ENCODE peak calls at places on chromosomes 16 and 17, in ten cellular contexts. M is AG10803, R is heart left ventricle, D is AG04450, Z is cardiac fibroblast, T is GM10248, W is GM12878, L is progenitor cell of endocrine pancreas, Q is adrenal gland, P is foreskin fibroblast. F is an unnamed sample.

GRCh38 chr16:62794724-62795123 is 758.5 kb upstream of the CDH8 start:
- DNase-seq in M (no peak), R (no peak), D (no peak), Z (no peak), T (no peak), W (no peak), L (no peak), Q (no peak), P (no peak), F (no peak)

GRCh38 chr17:49292901-49293300 is 62.3 kb upstream of the PHOSPHO1 start:
- DNase-seq in M (no peak), R (no peak), D (no peak), Z (no peak), T (no peak), W (no peak), L (no peak), Q (no peak), P (no peak), F (no peak)

GRCh38 chr17:48542956-48543853 is 1.7 kb downstream of the HOXB2 start:
- DNase-seq in M (no peak), R (peak), D (no peak), Z (peak), T (peak), W (no peak), L (peak), Q (no peak), P (peak), F (peak)

GRCh38 chr17:17306181-17306580 is 3.0 kb downstream of the NT5M start:
- DNase-seq in M (no peak), R (no peak), D (no peak), Z (no peak), T (no peak), W (no peak), L (no peak), Q (no peak), P (no peak), F (no peak)

GRCh38 chr17:79082311-79083190 is 7.9 kb downstream of the ENGASE start:
- DNase-seq in M (peak), R (peak), D (no peak), Z (peak), T (peak), W (no peak), L (peak), Q (peak), P (peak), F (peak)

GRCh38 chr17:44335515-44336356 is 9.4 kb upstream of the GRN start:
- DNase-seq in M (no peak), R (no peak), D (no peak), Z (no peak), T (no peak), W (no peak), L (no peak), Q (no peak), P (no peak), F (no peak)

GRCh38 chr16:86585821-86586611 is 7.7 kb downstream of the FOXL1 start:
- DNase-seq in M (peak), R (no peak), D (peak), Z (peak), T (no peak), W (no peak), L (no peak), Q (no peak), P (peak), F (no peak)

GRCh38 chr17:53896047-53896446 is 73.3 kb downstream of the KIF2B start:
- DNase-seq in M (no peak), R (no peak), D (no peak), Z (peak), T (no peak), W (no peak), L (no peak), Q (no peak), P (no peak), F (no peak)

GRCh38 chr16:4826980-4827379 is 20.1 kb downstream of the GLYR1 start:
- DNase-seq in M (no peak), R (peak), D (no peak), Z (no peak), T (no peak), W (no peak), L (no peak), Q (peak), P (no peak), F (no peak)

GRCh38 chr17:82384730-82385429 is 13.3 kb downstream of the UTS2R start:
- DNase-seq in M (peak), R (peak), D (no peak), Z (peak), T (no peak), W (no peak), L (no peak), Q (peak), P (peak), F (peak)

GRCh38 chr16:78005881-78006280 is 16.5 kb upstream of the CLEC3A start:
- DNase-seq in M (no peak), R (no peak), D (no peak), Z (no peak), T (peak), W (no peak), L (no peak), Q (no peak), P (no peak), F (peak)

GRCh38 chr16:67246945-67247697 is at the start of gene FHOD1:
- DNase-seq in M (peak), R (peak), D (peak), Z (peak), T (peak), W (peak), L (peak), Q (peak), P (peak), F (peak)

GRCh38 chr16:89363621-89364393 is 126.6 kb downstream of the ANKRD11 start:
- DNase-seq in M (peak), R (no peak), D (no peak), Z (peak), T (no peak), W (no peak), L (no peak), Q (no peak), P (peak), F (peak)

GRCh38 chr16:53865492-53865863 is 161.5 kb downstream of the FTO start:
- DNase-seq in M (peak), R (no peak), D (no peak), Z (peak), T (peak), W (peak), L (no peak), Q (no peak), P (peak), F (peak)

GRCh38 chr16:16021988-16022682 is 72.7 kb downstream of the ABCC1 start:
- DNase-seq in M (peak), R (peak), D (peak), Z (peak), T (no peak), W (no peak), L (peak), Q (peak), P (peak), F (peak)

GRCh38 chr16:69141936-69142335 is 9.5 kb downstream of the UTP4 start:
- DNase-seq in M (no peak), R (no peak), D (no peak), Z (no peak), T (no peak), W (no peak), L (no peak), Q (no peak), P (no peak), F (no peak)

GRCh38 chr16:57800213-57801097 is 1.8 kb downstream of the KIFC3 start:
- DNase-seq in M (no peak), R (no peak), D (no peak), Z (no peak), T (no peak), W (no peak), L (no peak), Q (no peak), P (peak), F (no peak)

GRCh38 chr16:57801856-57802634 is at the start of gene KIFC3:
- DNase-seq in M (peak), R (peak), D (no peak), Z (peak), T (peak), W (no peak), L (peak), Q (peak), P (peak), F (peak)

GRCh38 chr16:57799619-57800212 is 2.6 kb downstream of the KIFC3 start:
- DNase-seq in M (no peak), R (no peak), D (no peak), Z (no peak), T (no peak), W (no peak), L (no peak), Q (no peak), P (no peak), F (no peak)

GRCh38 chr16:57802635-57803412 is 533 bp upstream of the KIFC3 start:
- DNase-seq in M (no peak), R (peak), D (no peak), Z (peak), T (no peak), W (no peak), L (no peak), Q (no peak), P (peak), F (no peak)

DNA sequence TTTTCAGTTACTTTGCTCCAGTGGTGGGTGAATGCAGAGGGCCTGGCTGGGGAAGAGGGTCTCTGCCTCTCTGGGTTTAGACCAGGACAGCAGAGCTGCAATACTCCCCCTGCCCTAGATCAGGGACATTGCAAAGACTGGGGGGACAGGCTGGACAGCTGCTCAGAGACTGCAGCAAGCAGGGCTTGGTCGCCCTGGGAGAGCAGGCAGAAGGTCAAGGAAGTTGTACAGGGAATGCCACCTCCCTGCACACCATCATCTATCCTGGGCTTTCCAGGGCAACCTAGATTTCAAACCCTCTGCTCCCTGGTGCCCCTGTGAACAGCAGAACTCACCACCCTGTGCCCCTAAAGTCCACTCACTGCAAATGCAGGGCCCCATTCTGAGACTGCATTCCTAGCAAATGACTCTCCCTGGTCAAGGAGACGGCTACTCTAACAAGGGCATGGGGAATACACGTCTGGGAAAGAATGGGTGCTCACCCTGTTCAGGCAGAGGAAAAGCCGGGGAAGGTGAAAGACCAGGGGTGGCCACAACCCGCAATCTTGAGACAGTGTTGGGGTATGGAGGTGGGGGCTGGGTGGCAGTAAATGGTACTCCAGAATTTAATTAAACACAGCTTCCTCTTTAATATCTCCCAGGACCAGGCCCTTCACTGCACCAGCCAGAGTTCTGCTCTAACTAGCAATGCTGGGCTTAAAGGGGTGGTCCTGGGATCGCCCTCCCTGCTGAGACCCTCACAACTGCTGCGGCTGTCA is 1.0 kb downstream of the KIFC3 start:
- DNase-seq in M (peak), R (no peak), D (peak), Z (peak), T (no peak), W (no peak), L (no peak), Q (no peak), P (peak), F (peak)
- TF ChIP-seq CTCF in M (peak), R (no peak), D (no peak), Z (no peak), T (no peak), W (no peak), L (peak), Q (no peak), P (no peak), F (no peak)

GRCh38 chr16:48014349-48015135 is 141.3 kb downstream of the ABCC12 start:
- DNase-seq in M (no peak), R (no peak), D (peak), Z (peak), T (no peak), W (no peak), L (no peak), Q (no peak), P (no peak), F (peak)
- TF ChIP-seq CTCF in M (no peak), R (no peak), D (no peak), Z (no peak), T (no peak), W (no peak), L (no peak), Q (no peak), P (no peak), F (no peak)

GRCh38 chr16:25838724-25839186 is 147.0 kb downstream of the HS3ST4 start:
- DNase-seq in M (peak), R (no peak), D (peak), Z (peak), T (peak), W (peak), L (peak), Q (peak), P (peak), F (peak)
- TF ChIP-seq CTCF in M (peak), R (peak), D (peak), Z (peak), T (peak), W (peak), L (peak), Q (peak), P (peak), F (peak)

GRCh38 chr16:84905965-84906460 is 86.2 kb downstream of the CRISPLD2 start:
- DNase-seq in M (no peak), R (no peak), D (no peak), Z (no peak), T (no peak), W (no peak), L (no peak), Q (no peak), P (no peak), F (no peak)
- TF ChIP-seq CTCF in M (no peak), R (no peak), D (no peak), Z (no peak), T (no peak), W (no peak), L (no peak), Q (no peak), P (no peak), F (no peak)

DNA sequence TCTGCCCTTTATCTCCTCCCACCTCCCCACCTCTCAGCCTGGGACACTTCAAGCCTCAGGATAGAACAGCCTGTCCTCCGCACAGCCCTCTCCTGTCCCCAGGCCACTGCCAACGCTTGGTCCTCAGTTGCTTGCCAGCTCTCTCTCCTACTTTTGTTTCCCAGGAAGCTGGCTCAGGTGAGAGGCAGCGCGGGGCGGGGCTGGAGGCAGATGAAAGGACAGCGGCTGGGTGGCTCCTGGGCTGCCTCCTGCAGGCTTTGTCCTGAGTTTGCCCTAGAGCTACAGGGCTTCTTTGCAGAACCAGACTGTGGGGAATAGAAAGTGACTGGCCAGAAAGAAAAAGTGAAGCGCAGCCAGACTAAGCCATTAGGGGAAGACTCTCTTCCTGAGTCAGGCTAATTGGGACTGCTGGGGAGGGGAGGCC is 48.2 kb upstream of the CDC42EP4 start:
- DNase-seq in M (no peak), R (peak), D (no peak), Z (no peak), T (no peak), W (no peak), L (peak), Q (no peak), P (no peak), F (peak)
- TF ChIP-seq CTCF in M (no peak), R (no peak), D (no peak), Z (no peak), T (no peak), W (no peak), L (peak), Q (no peak), P (no peak), F (no peak)

DNA sequence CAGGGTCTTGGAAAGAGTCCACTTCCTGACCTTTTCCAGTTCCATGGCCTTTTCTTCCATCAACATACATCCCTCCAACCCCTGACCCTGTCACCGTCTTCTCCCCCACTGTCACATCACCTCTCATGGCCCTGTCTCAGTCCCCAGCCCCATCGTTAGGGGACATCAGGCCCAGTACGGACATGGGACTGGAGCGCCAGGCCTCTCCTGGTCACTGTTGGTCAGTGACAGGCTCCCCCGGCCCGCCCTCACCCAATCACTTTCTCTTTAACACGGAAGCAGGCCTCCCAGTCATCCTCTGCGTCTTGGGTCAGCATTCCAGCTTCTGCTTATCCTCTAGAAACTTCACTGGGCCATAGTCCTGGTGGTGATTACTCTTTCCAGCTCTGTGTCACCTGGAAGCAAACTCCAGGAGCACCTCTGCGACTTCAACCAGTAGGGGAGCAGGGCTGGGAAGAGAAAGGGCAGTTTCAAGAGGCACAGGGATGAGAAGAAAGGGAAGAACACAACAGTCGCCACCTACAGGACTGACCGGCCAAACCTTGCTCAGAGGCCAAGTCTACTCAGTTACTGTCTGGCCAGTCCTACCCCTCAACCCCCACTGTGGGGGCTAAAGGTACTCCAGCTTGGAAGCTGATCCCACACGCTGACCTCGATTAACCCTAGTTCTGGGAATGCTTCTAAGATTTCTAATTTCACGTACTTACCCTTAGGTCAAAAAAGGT is 15.9 kb upstream of the ICAM2 start:
- DNase-seq in M (no peak), R (no peak), D (no peak), Z (no peak), T (no peak), W (no peak), L (no peak), Q (no peak), P (no peak), F (no peak)
- TF ChIP-seq CTCF in M (no peak), R (no peak), D (no peak), Z (no peak), T (peak), W (peak), L (no peak), Q (no peak), P (no peak), F (no peak)

DNA sequence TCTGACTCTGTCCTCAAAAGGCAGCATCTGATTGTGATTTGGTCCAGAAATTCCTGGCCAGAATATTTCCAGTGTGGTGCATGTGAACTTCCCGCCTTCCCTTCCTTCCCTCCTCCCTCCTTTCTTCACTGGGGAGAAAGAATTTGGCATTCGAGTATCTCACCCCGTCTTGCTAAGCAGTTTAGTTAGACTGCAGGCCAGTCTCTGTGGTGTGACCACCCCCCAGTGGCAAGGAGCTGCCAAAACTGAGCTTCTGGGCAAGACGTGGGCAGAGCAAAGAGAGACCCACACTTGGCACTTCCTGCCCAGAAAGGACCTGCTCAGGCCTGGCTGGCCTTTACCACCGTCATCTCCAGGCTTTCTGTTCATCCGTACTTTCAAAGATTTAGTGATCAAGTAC is 36.4 kb downstream of the SNX20 start:
- DNase-seq in M (peak), R (no peak), D (no peak), Z (peak), T (peak), W (no peak), L (no peak), Q (peak), P (peak), F (peak)
- TF ChIP-seq CTCF in M (peak), R (peak), D (peak), Z (no peak), T (peak), W (peak), L (no peak), Q (peak), P (peak), F (peak)

DNA sequence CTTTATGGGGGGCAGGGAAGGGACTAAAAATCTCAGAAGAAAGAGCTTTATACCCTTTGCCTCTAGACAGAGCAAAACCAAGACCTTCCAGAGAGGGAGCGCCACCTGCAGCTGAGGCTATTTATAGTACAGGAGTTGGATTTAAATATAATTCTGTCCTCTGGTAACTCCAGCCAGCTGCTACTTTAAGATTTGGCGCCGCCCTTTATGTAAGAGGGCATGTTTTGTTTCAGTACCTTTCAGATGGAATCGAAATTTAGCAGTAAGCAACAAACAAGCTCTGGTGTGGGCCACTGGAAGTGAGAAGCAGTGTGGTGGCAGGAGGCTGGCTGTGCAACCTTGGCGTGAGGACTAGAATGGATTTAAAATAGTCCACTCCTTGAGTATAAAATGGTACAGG is 5.2 kb upstream of the GUCY2D start:
- DNase-seq in M (peak), R (peak), D (no peak), Z (peak), T (no peak), W (no peak), L (no peak), Q (no peak), P (peak), F (peak)
- TF ChIP-seq CTCF in M (peak), R (peak), D (peak), Z (peak), T (peak), W (peak), L (peak), Q (no peak), P (peak), F (peak)

F was measured in MCF 10A.